ENCODE peak calls at places on chromosomes 2 and 18, in ten cellular contexts. P, V, A, J, Q, I, U, S, R and W are unnamed samples.

GRCh38 chr18:78754311-78755043 is 225.1 kb upstream of the SALL3 start:
- DNase-seq in J (no peak), R (no peak), S (peak), Q (no peak), V (no peak), U (no peak), A (no peak), I (no peak), P (no peak), W (no peak)

GRCh38 chr2:233928594-233929351 is 11.6 kb downstream of the TRPM8 start:
- DNase-seq in P (no peak), U (peak), J (no peak), A (no peak), V (peak), I (peak), S (peak), Q (no peak), R (peak), W (peak)

GRCh38 chr2:9205963-9206948 is at the start of gene ASAP2:
- DNase-seq in J (no peak), I (peak), P (peak), V (peak), R (peak), S (peak), U (peak), A (peak), Q (peak), W (peak)

GRCh38 chr18:59268722-59269562 is 4.3 kb downstream of the RAX start:
- DNase-seq in V (peak), A (no peak), R (peak), I (peak), Q (peak), S (no peak), U (peak), P (no peak), J (no peak), W (peak)

GRCh38 chr2:101185085-101185484 is 33.9 kb upstream of the TBC1D8 start:
- DNase-seq in J (no peak), A (no peak), Q (no peak), U (no peak), P (no peak), R (no peak), I (no peak), S (no peak), V (peak), W (no peak)

GRCh38 chr2:218437969-218438368 is 19.0 kb downstream of the VIL1 start:
- DNase-seq in V (no peak), I (no peak), S (no peak), R (no peak), P (no peak), Q (no peak), J (no peak), U (no peak), A (no peak), W (no peak)

GRCh38 chr18:22193466-22193865 is 24.1 kb downstream of the GATA6 start:
- DNase-seq in U (peak), P (no peak), V (no peak), Q (no peak), S (peak), R (no peak), A (no peak), I (peak), J (no peak), W (no peak)

GRCh38 chr2:37764739-37765138 is 93.3 kb upstream of the CDC42EP3 start:
- DNase-seq in R (no peak), V (peak), S (no peak), Q (no peak), I (peak), P (no peak), J (no peak), U (no peak), A (no peak), W (no peak)

GRCh38 chr2:237859533-237860272 is at the start of gene RAMP1:
- DNase-seq in V (peak), I (no peak), P (no peak), J (no peak), Q (no peak), U (peak), R (peak), S (no peak), A (peak), W (no peak)

GRCh38 chr2:152097291-152098032 is 1.4 kb downstream of the CACNB4 start:
- DNase-seq in A (no peak), P (no peak), R (no peak), U (peak), S (no peak), V (peak), J (no peak), Q (no peak), I (peak), W (no peak)

GRCh38 chr2:231670892-231671616 is 37.3 kb upstream of the PTMA start:
- DNase-seq in S (peak), R (no peak), V (no peak), P (no peak), Q (no peak), J (no peak), A (no peak), U (no peak), I (peak), W (peak)

GRCh38 chr2:129069875-129070594 is 751.4 kb upstream of the HS6ST1 start:
- DNase-seq in S (peak), Q (peak), U (no peak), P (peak), J (no peak), V (no peak), A (no peak), R (no peak), I (no peak), W (no peak)

GRCh38 chr2:217066510-217067270 is 206.8 kb upstream of the TNP1 start:
- DNase-seq in U (no peak), J (no peak), I (no peak), R (no peak), V (no peak), S (no peak), P (no peak), A (no peak), Q (no peak), W (no peak)

GRCh38 chr2:127706215-127706990 is 5.1 kb downstream of the SFT2D3 start:
- DNase-seq in R (no peak), U (no peak), J (no peak), P (no peak), S (no peak), V (no peak), I (no peak), Q (no peak), A (no peak), W (no peak)

GRCh38 chr18:79400591-79401381 is 5.1 kb downstream of the NFATC1 start:
- DNase-seq in I (no peak), J (no peak), U (no peak), A (peak), R (no peak), V (no peak), Q (peak), S (no peak), P (peak), W (peak)

GRCh38 chr2:158772306-158773078 is 22.6 kb upstream of the DAPL1 start:
- DNase-seq in R (no peak), S (no peak), Q (no peak), U (no peak), V (no peak), P (no peak), A (peak), I (no peak), J (no peak), W (no peak)

GRCh38 chr2:84878459-84878858 is 2.4 kb downstream of the TRABD2A start:
- DNase-seq in I (no peak), P (no peak), V (no peak), S (peak), J (no peak), A (no peak), U (no peak), Q (no peak), R (no peak), W (no peak)

GRCh38 chr2:226799976-226800940 is 638 bp upstream of the IRS1 start:
- DNase-seq in S (peak), I (peak), J (no peak), P (peak), Q (peak), A (peak), V (peak), U (no peak), R (no peak), W (peak)

GRCh38 chr18:77203071-77203470 is 46.6 kb upstream of the GALR1 start:
- DNase-seq in J (no peak), R (peak), U (peak), A (no peak), S (no peak), P (no peak), Q (no peak), V (peak), I (peak), W (no peak)

GRCh38 chr2:201269764-201270163 is 9.4 kb downstream of the CASP8 start:
- DNase-seq in R (no peak), V (no peak), S (no peak), Q (no peak), U (no peak), I (no peak), P (no peak), J (no peak), A (no peak), W (no peak)

GRCh38 chr2:100197643-100198153 is 55.3 kb upstream of the AFF3 start:
- DNase-seq in I (peak), Q (peak), U (peak), J (no peak), R (peak), P (peak), S (no peak), A (peak), V (no peak), W (peak)

GRCh38 chr18:33821503-33821902 is 243.5 kb downstream of the ASXL3 start:
- DNase-seq in Q (no peak), P (no peak), A (no peak), R (no peak), S (no peak), J (no peak), U (peak), V (peak), I (peak), W (no peak)

GRCh38 chr2:17646838-17647701 is 106.5 kb downstream of the SMC6 start:
- DNase-seq in V (no peak), I (no peak), A (no peak), J (no peak), S (peak), Q (no peak), U (no peak), R (no peak), P (no peak), W (no peak)

GRCh38 chr2:104790901-104791495 is 62.9 kb upstream of the POU3F3 start:
- DNase-seq in I (no peak), R (no peak), Q (no peak), P (no peak), J (no peak), S (no peak), V (no peak), A (no peak), U (no peak), W (no peak)

GRCh38 chr2:207320381-207321159 is 154.8 kb upstream of the KLF7 start:
- DNase-seq in V (no peak), Q (no peak), S (no peak), J (no peak), I (no peak), R (no peak), U (no peak), P (no peak), A (no peak), W (no peak)

GRCh38 chr2:158726906-158727592 is 68.1 kb upstream of the DAPL1 start:
- DNase-seq in J (no peak), P (no peak), U (no peak), R (no peak), A (no peak), I (peak), S (no peak), Q (peak), V (no peak), W (no peak)

GRCh38 chr2:4763009-4763408 is 929.2 kb upstream of the SOX11 start:
- DNase-seq in P (no peak), J (no peak), U (no peak), I (no peak), V (no peak), S (no peak), Q (no peak), R (peak), A (no peak), W (peak)

GRCh38 chr2:46657042-46657504 is 177.7 kb downstream of the TMEM247 start:
- DNase-seq in U (peak), Q (no peak), J (no peak), R (no peak), P (no peak), A (peak), I (peak), S (peak), V (peak), W (no peak)

GRCh38 chr2:136107238-136108033 is 10.5 kb downstream of the CXCR4 start:
- DNase-seq in R (no peak), U (no peak), P (no peak), J (no peak), Q (no peak), V (no peak), I (no peak), A (no peak), S (no peak), W (no peak)

GRCh38 chr2:239190346-239190745 is 210.5 kb downstream of the HDAC4 start:
- DNase-seq in J (no peak), Q (peak), A (no peak), I (no peak), P (no peak), R (no peak), S (no peak), V (no peak), U (no peak), W (peak)

GRCh38 chr2:82062469-82062868 is 1757.9 kb upstream of the LRRTM1 start:
- DNase-seq in S (no peak), U (no peak), A (no peak), I (no peak), P (no peak), R (no peak), V (peak), Q (no peak), J (no peak), W (no peak)

DNA sequence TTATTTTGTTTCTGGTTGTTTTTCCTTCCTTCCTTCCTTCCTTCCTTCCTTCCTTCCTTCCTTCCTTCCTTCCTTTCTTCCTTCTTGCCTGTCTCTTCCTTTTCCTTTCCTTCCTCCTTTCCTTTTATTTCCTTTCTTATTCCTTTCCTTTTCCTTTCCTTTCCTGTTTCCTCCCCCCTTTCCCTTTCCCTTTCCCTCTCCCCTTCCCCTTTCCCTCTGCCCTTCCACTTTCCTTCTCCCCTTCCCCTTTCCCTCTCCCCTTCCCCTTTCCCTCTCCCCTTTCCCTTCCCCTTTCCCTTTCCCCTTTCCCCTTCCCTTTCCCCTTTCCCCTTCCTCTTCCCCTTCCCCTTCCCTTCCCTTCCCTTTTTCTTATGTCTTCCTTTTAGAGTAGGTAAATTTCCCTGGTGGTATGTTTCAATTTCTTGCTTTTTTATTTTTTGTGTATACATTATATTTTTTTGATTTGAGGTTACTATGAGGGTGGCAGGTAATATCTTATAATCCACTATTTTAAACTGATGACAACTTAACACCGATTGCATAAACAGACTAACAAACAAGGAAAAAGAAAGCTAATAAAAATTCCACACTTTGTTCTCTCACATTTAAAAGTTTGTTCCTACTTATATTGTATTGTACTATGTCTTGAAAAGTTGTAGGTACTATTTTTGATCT is 311.0 kb upstream of the FSHR start:
- DNase-seq in A (no peak), I (no peak), V (no peak), J (no peak), Q (no peak), P (no peak), R (no peak), S (no peak), U (no peak), W (no peak)
- TF ChIP-seq CTCF in A (no peak), I (no peak), V (no peak), J (no peak), Q (no peak), P (no peak), R (no peak), S (no peak), U (no peak), W (no peak)

GRCh38 chr2:198697794-198698193 is 759.9 kb downstream of the SATB2 start:
- DNase-seq in Q (no peak), I (no peak), V (no peak), A (no peak), R (no peak), J (no peak), S (no peak), U (no peak), P (no peak), W (no peak)

GRCh38 chr2:198702796-198703195 is 754.9 kb downstream of the SATB2 start:
- DNase-seq in S (no peak), V (no peak), U (no peak), R (no peak), I (no peak), P (no peak), Q (no peak), J (no peak), A (no peak), W (no peak)

GRCh38 chr2:198698230-198698629 is 759.5 kb downstream of the SATB2 start:
- DNase-seq in S (no peak), R (no peak), U (no peak), Q (no peak), A (no peak), P (no peak), J (no peak), V (no peak), I (no peak), W (no peak)

GRCh38 chr2:198697218-198697617 is 760.5 kb downstream of the SATB2 start:
- DNase-seq in P (no peak), V (no peak), I (no peak), S (peak), J (no peak), A (no peak), U (no peak), R (no peak), Q (no peak), W (no peak)

GRCh38 chr2:198700330-198700729 is 757.4 kb downstream of the SATB2 start:
- DNase-seq in V (no peak), I (no peak), S (no peak), A (no peak), J (no peak), U (no peak), P (no peak), Q (no peak), R (no peak), W (no peak)
- TF ChIP-seq CTCF in V (no peak), I (no peak), S (no peak), A (no peak), J (no peak), U (no peak), P (no peak), Q (no peak), R (no peak), W (no peak)

GRCh38 chr18:67217551-67218166 is 298.9 kb downstream of the DSEL start:
- DNase-seq in J (peak), A (no peak), P (no peak), U (peak), R (peak), Q (no peak), S (peak), V (peak), I (peak), W (peak)
- TF ChIP-seq CTCF in J (peak), A (peak), P (peak), U (peak), R (peak), Q (peak), S (peak), V (peak), I (peak), W (peak)

GRCh38 chr2:171407030-171407707 is 26.6 kb downstream of the METTL8 start:
- DNase-seq in R (no peak), U (no peak), V (no peak), P (no peak), S (no peak), A (no peak), J (no peak), I (no peak), Q (no peak), W (no peak)
- TF ChIP-seq CTCF in R (no peak), U (no peak), V (no peak), P (no peak), S (no peak), A (no peak), J (no peak), I (no peak), Q (no peak), W (no peak)

GRCh38 chr2:71252862-71253261 is 26.0 kb upstream of the PAIP2B start:
- DNase-seq in S (no peak), U (no peak), R (no peak), P (no peak), A (no peak), J (no peak), I (no peak), V (no peak), Q (no peak), W (no peak)
- TF ChIP-seq CTCF in S (no peak), U (no peak), R (no peak), P (no peak), A (no peak), J (no peak), I (no peak), V (no peak), Q (no peak), W (no peak)

GRCh38 chr2:169828141-169828811 is 1.0 kb downstream of the UBR3 start:
- DNase-seq in I (peak), S (peak), P (peak), Q (peak), J (no peak), R (peak), A (peak), V (peak), U (peak), W (peak)

GRCh38 chr2:169822785-169823392 is 1.8 kb downstream of the METTL5 start:
- DNase-seq in V (no peak), U (no peak), A (no peak), R (no peak), Q (no peak), I (no peak), P (no peak), J (no peak), S (no peak), W (no peak)

GRCh38 chr2:169824373-169825333 is at the start of gene METTL5:
- DNase-seq in V (peak), R (peak), S (peak), Q (peak), I (peak), P (peak), A (peak), J (peak), U (peak), W (peak)

GRCh38 chr2:169823996-169824372 is 721 bp downstream of the METTL5 start:
- DNase-seq in I (no peak), R (no peak), A (no peak), P (no peak), S (no peak), Q (no peak), U (no peak), V (peak), J (no peak), W (no peak)

GRCh38 chr2:169827272-169828140 is at the start of gene UBR3:
- DNase-seq in R (peak), U (peak), S (peak), I (peak), J (peak), Q (peak), A (peak), V (peak), P (peak), W (peak)
- TF ChIP-seq CTCF in R (no peak), U (no peak), S (no peak), I (no peak), J (peak), Q (no peak), A (no peak), V (no peak), P (no peak), W (no peak)